ENCODE peak calls at places on chromosomes 16 and 17, in four cellular contexts. C is mesenchymal stem cell, U is H1, S is IMR-90. V is an unnamed sample.

GRCh38 chr17:1604831-1605528 is 23.7 kb downstream of the SLC43A2 start:
- DNase-seq in S (no peak), U (no peak), C (no peak), V (peak; percentile 65)

GRCh38 chr16:84284168-84284722 is 10.4 kb upstream of the WFDC1 start:
- DNase-seq in U (no peak), C (peak; percentile 73), S (no peak), V (peak; percentile 64)

GRCh38 chr16:53504161-53504663 is 1.2 kb upstream of the AKTIP start:
- DNase-seq in C (no peak), S (peak; percentile 31), U (no peak), V (no peak)

GRCh38 chr17:28745052-28745776 is 1.4 kb downstream of the TRAF4 start:
- DNase-seq in C (peak; percentile 61), S (peak; percentile 47), U (no peak), V (peak; percentile 77)

GRCh38 chr16:57091990-57092785 is at the start of gene CPNE2:
- DNase-seq in C (peak; percentile 70), U (no peak), S (peak; percentile 34), V (peak; percentile 45)

GRCh38 chr16:27462846-27463682 is 61.1 kb downstream of the IL21R start:
- DNase-seq in C (no peak), U (no peak), S (no peak), V (no peak)

GRCh38 chr17:20087538-20088250 is 78.5 kb downstream of the SPECC1 start:
- DNase-seq in U (no peak), C (no peak), S (no peak), V (no peak)

GRCh38 chr17:15000661-15001060 is 264.5 kb downstream of the PMP22 start:
- DNase-seq in U (no peak), C (no peak), S (no peak), V (no peak)

GRCh38 chr17:60327122-60327869 is 64.6 kb downstream of the USP32 start:
- DNase-seq in S (no peak), C (no peak), U (no peak), V (peak; percentile 83)

GRCh38 chr17:48752399-48753288 is 24.1 kb upstream of the HOXB13 start:
- DNase-seq in U (no peak), C (no peak), S (no peak), V (peak; percentile 47)

GRCh38 chr16:29876578-29877249 is 13.7 kb upstream of the CDIPT start:
- DNase-seq in C (no peak), S (no peak), U (no peak), V (no peak)

GRCh38 chr16:78474762-78475161 is 375.3 kb downstream of the WWOX start:
- DNase-seq in C (no peak), U (no peak), S (no peak), V (no peak)

GRCh38 chr16:57742543-57742942 is 7.0 kb downstream of the KATNB1 start:
- DNase-seq in U (no peak), S (no peak), C (no peak), V (no peak)

GRCh38 chr17:42507671-42508070 is 28.4 kb upstream of the NAGLU start:
- DNase-seq in C (no peak), U (no peak), S (no peak), V (no peak)

GRCh38 chr17:52147872-52148271 is 10.6 kb downstream of the CA10 start:
- DNase-seq in C (peak; percentile 55), S (no peak), U (no peak), V (no peak)

GRCh38 chr16:84266451-84266850 is 26.6 kb upstream of the KCNG4 start:
- DNase-seq in S (peak; percentile 47), C (peak; percentile 74), U (no peak), V (peak; percentile 92)

GRCh38 chr16:84379731-84380369 is 11.5 kb downstream of the ATP2C2 start:
- DNase-seq in C (no peak), S (no peak), U (no peak), V (no peak)

GRCh38 chr17:49952209-49952911 is 16.6 kb upstream of the DLX4 start:
- DNase-seq in C (peak; percentile 59), S (peak; percentile 40), U (peak; percentile 50), V (peak; percentile 93)

GRCh38 chr17:64662774-64663367 is 764 bp upstream of the SMURF2 start:
- DNase-seq in S (no peak), C (no peak), U (peak; percentile 41), V (peak; percentile 92)

GRCh38 chr17:64661981-64662773 is at the start of gene SMURF2:
- DNase-seq in U (peak; percentile 17), S (peak; percentile 61), C (peak; percentile 80), V (peak; percentile 90)

GRCh38 chr17:64658931-64659330 is 3.2 kb downstream of the SMURF2 start:
- DNase-seq in U (no peak), S (peak; percentile 90), C (peak; percentile 79), V (no peak)

GRCh38 chr17:64657610-64658125 is 4.4 kb downstream of the SMURF2 start:
- DNase-seq in S (no peak), U (no peak), C (no peak), V (no peak)

DNA sequence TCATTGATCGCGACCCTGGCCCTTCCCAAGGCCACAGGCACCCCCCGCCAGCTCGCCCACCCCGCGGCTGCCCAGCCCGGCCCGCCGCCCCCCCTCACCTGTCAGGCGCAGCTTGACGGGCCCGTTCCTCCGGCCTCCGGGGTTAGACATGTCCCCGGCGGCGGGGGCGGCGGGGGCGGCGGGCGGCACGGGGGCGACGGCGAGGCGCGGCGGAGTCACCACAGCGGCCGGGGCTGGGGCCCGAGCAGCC is 451 bp downstream of the SMURF2 start:
- DNase-seq in U (no peak), C (no peak), S (no peak), V (no peak)
- H2AFZ ChIP-seq in U (no peak overlapping the region), C (no peak overlapping the region), S (no peak overlapping the region), V (no peak overlapping the region)

DNA sequence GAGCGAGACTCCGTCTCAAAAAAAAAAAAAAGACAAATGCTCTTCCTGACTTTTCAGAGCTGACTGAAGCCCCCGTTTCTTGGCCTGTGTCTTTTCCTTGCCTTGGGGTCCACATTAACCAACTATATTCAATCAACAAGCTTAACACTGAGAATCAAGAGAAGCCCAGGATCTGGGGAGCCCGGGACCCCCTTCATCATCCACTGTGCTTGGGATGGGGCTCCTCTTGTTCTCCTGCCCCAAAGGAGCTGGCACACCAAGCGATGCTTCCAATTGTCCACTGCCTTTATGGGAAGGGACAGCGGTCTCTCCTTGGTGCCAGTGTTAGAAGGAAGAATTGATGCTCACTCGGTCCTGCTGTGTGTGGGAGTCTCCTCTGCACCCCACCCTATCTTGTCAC is 146.6 kb downstream of the KCNJ12 start:
- DNase-seq in S (no peak), C (no peak), U (no peak), V (no peak)
- H2AK5ac ChIP-seq in S (no peak overlapping the region), C (no peak overlapping the region), U (no peak overlapping the region), V (no peak overlapping the region)

DNA sequence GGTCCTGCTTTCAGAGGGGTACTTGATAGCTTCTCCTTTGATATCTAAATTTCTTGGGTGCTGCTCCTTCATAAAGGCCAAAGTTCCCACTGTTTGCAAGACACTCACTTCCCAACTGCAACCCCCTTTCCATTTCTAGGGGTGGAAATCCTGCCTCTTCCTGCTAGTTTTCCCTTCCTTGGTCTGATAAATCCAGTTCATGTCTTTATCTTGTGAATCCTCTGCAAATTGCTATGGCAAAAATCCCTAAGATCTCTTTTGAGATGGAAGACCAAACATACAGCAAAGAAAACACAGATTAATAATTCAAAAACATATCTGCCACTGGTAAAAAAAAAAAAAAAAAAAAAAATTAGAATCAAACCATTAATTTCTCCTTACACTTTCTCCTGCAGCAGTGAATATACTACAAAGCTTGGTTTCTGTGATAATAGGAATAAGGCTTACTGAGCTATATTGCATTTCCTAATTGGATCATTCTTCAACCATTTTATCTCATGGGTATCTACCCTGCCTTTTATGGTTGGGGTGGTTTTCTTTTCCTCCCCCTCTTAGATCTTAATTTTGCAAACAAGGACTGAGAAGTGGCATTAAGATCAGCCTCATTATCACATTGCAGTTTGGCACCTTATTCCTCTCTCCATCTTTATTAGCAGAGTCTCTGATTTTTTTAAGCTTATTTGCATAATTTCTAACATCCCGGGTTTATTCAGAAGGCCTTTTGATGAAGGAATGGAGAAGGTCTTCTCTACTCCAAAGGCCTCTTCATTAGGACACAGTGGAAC is 439.1 kb downstream of the XYLT1 start:
- DNase-seq in U (no peak), C (no peak), S (no peak), V (no peak)
- H2AFZ ChIP-seq in U (no peak overlapping the region), C (no peak overlapping the region), S (no peak overlapping the region), V (no peak overlapping the region)

DNA sequence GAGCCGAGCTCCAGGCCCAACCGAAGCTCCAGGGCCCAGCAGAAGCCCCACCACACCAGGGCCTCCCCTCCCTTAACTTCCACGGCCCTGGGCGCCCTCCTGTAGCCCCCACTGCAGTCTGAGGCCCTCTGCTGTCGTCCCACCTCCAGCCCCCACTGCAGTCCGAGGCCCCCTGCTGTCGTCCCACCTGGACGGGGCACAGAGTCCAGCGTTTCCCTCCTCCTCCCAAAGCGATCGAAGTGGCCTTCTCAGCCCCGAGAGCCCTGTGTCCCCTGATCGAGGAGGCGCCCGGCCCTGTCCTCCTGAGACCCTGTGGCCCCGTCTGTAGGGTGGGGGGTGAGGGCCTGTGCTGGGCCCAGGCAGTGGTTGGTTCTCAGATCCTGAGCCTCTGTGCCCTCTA is 25.8 kb upstream of the CACNA1H start:
- DNase-seq in C (no peak), S (no peak), U (no peak), V (no peak)
- H2AK5ac ChIP-seq in C (no peak overlapping the region), S (no peak overlapping the region), U (no peak overlapping the region), V (no peak overlapping the region)

GRCh38 chr17:61833536-61834203 is 29.7 kb downstream of the BRIP1 start:
- DNase-seq in C (peak; percentile 66), U (no peak), S (peak; percentile 76), V (no peak)
- H2AFZ ChIP-seq in C (no peak overlapping the region), U (no peak overlapping the region), S (no peak overlapping the region), V (no peak overlapping the region)

DNA sequence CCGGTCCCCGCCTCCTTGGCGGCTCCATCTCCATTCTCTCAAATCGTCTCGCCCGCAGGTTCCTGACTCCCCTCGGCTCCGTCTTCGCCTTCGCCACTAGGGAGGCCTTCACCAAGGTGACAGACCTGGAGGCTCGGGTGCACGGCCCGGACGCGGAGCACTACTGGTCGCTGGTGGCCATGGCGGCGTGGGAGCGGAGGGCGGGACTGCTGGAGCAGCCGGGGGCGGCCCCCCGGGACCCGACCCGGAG is 862 bp downstream of the GLTPD2 start:
- DNase-seq in S (no peak), C (no peak), U (no peak), V (no peak)
- H2AK5ac ChIP-seq in S (no peak overlapping the region), C (no peak overlapping the region), U (no peak overlapping the region), V (no peak overlapping the region)

GRCh38 chr17:69898606-69899005 is 176.4 kb upstream of the KCNJ16 start:
- DNase-seq in C (no peak), U (no peak), S (no peak), V (no peak)

GRCh38 chr17:69900829-69901228 is 174.2 kb upstream of the KCNJ16 start:
- DNase-seq in U (no peak), S (no peak), C (no peak), V (no peak)

DNA sequence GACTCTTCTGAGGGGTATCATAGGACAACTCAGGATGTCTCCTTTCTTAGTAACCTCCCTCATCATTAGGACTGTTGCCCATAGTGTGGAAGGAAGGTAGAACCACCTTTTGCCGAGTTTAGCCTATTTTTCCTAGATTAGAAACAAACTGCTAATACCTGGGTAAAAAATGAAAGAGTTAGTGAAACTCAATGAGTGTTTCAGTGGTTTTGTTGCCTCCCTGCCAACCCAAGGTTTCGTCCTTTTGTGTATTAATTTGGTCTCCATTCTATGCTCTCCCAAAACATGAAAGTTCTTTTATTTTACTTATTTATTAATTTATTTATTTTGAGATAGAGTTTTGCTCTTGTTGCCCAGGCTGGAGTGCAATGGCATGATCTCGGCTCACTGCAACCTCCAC is 174.9 kb upstream of the KCNJ16 start:
- DNase-seq in C (no peak), S (no peak), U (no peak), V (no peak)
- H2AFZ ChIP-seq in C (no peak overlapping the region), S (no peak overlapping the region), U (no peak overlapping the region), V (no peak overlapping the region)

V was measured in H9.